ENCODE peak calls at places on chromosomes 4 and X, in seven cellular contexts. B is brain microvascular endothelial cell, N is IMR-90, I is A673, Y is cardiac fibroblast, Q is mammary epithelial cell, G is keratinocyte. J is an unnamed sample.

GRCh38 chr4:153509724-153510123 is 43.6 kb downstream of the TMEM131L start:
- DNase-seq in B (no peak), N (no peak), I (no peak), Y (no peak), Q (no peak), G (no peak), J (no peak)

GRCh38 chr4:165177725-165178666 is 29.4 kb upstream of the KLHL2 start:
- DNase-seq in B (no peak), N (no peak), I (no peak), Y (no peak), Q (peak; percentile 19), G (no peak), J (no peak)

GRCh38 chr4:172553216-172553615 is 615.4 kb upstream of the GALNT7 start:
- DNase-seq in B (no peak), N (no peak), I (peak; percentile 54), Y (peak; percentile 1), Q (no peak), G (no peak), J (no peak)

GRCh38 chr4:7397206-7398103 is 37.3 kb downstream of the PSAPL1 start:
- DNase-seq in B (no peak), N (peak; percentile 4), I (no peak), Y (no peak), Q (peak; percentile 92), G (peak; percentile 36), J (no peak)

GRCh38 chr4:60344908-60345307 is 855.2 kb upstream of the ADGRL3 start:
- DNase-seq in B (peak; percentile 34), N (peak; percentile 8), I (no peak), Y (peak; percentile 49), Q (no peak), G (no peak), J (no peak)

GRCh38 chr4:136690363-136690762 is 841.9 kb downstream of the PCDH18 start:
- DNase-seq in B (no peak), N (peak; percentile 32), I (no peak), Y (no peak), Q (no peak), G (no peak), J (no peak)

GRCh38 chr4:181592221-181592745 is 650.9 kb upstream of the TENM3 start:
- DNase-seq in B (no peak), N (peak; percentile 46), I (no peak), Y (peak; percentile 13), Q (no peak), G (no peak), J (no peak)

GRCh38 chrX:29634516-29634915 is 580.8 kb upstream of the MAGEB2 start:
- DNase-seq in B (no peak), N (peak; percentile 54), I (no peak), Y (no peak), Q (peak; percentile 26), G (no peak), J (no peak)

GRCh38 chr4:40038972-40039371 is 17.7 kb upstream of the N4BP2 start:
- DNase-seq in B (no peak), N (peak; percentile 50), I (no peak), Y (peak; percentile 60), Q (peak; percentile 81), G (peak; percentile 83), J (no peak)

GRCh38 chr4:150493846-150494245 is 88.1 kb upstream of the MAB21L2 start:
- DNase-seq in B (no peak), N (no peak), I (no peak), Y (peak; percentile 58), Q (peak; percentile 22), G (no peak), J (no peak)

GRCh38 chr4:61294001-61294400 is 93.9 kb downstream of the ADGRL3 start:
- DNase-seq in B (no peak), N (no peak), I (no peak), Y (no peak), Q (no peak), G (no peak), J (no peak)

GRCh38 chr4:121479801-121480200 is 99.0 kb upstream of the QRFPR start:
- DNase-seq in B (no peak), N (no peak), I (no peak), Y (no peak), Q (peak; percentile 90), G (peak; percentile 19), J (no peak)

GRCh38 chrX:151031365-151031975 is 48.3 kb downstream of the HMGB3 start:
- DNase-seq in B (no peak), N (no peak), I (no peak), Y (no peak), Q (no peak), G (no peak), J (no peak)

GRCh38 chr4:39339968-39340367 is 26.2 kb downstream of the RFC1 start:
- DNase-seq in B (no peak), N (no peak), I (no peak), Y (no peak), Q (no peak), G (no peak), J (no peak)

GRCh38 chr4:18103876-18104275 is 82.3 kb upstream of the LCORL start:
- DNase-seq in B (no peak), N (no peak), I (no peak), Y (no peak), Q (no peak), G (no peak), J (no peak)

GRCh38 chrX:46325312-46325877 is 219.8 kb downstream of the ZNF674 start:
- DNase-seq in B (peak; percentile 72), N (peak; percentile 52), I (peak; percentile 79), Y (peak; percentile 69), Q (peak; percentile 92), G (peak; percentile 89), J (peak; percentile 88)

GRCh38 chrX:17860811-17861495 is at the start of gene RAI2:
- DNase-seq in B (no peak), N (no peak), I (peak; percentile 7), Y (no peak), Q (no peak), G (no peak), J (no peak)

GRCh38 chr4:98573791-98574190 is 84.6 kb downstream of the TSPAN5 start:
- DNase-seq in B (no peak), N (no peak), I (no peak), Y (no peak), Q (peak; percentile 53), G (no peak), J (peak; percentile 39)

GRCh38 chrX:72526534-72527508 is 45.8 kb downstream of the HDAC8 start:
- DNase-seq in B (peak; percentile 12), N (peak; percentile 21), I (no peak), Y (peak; percentile 6), Q (no peak), G (no peak), J (no peak)

GRCh38 chrX:41445171-41445570 is 2.0 kb upstream of the NYX start:
- DNase-seq in B (no peak), N (no peak), I (no peak), Y (no peak), Q (no peak), G (no peak), J (no peak)

GRCh38 chr4:15963001-15963451 is at the start of gene FGFBP2:
- DNase-seq in B (peak; percentile 63), N (peak; percentile 44), I (peak; percentile 75), Y (peak; percentile 52), Q (peak; percentile 47), G (no peak), J (no peak)

GRCh38 chr4:93199492-93199891 is 629.1 kb upstream of the ATOH1 start:
- DNase-seq in B (peak; percentile 6), N (peak; percentile 29), I (peak; percentile 67), Y (peak; percentile 24), Q (peak; percentile 28), G (no peak), J (peak; percentile 4)

GRCh38 chrX:13968198-13968597 is 61.5 kb downstream of the GEMIN8 start:
- DNase-seq in B (no peak), N (no peak), I (no peak), Y (no peak), Q (no peak), G (no peak), J (no peak)

GRCh38 chr4:125961626-125962025 is 646.9 kb downstream of the FAT4 start:
- DNase-seq in B (no peak), N (no peak), I (no peak), Y (no peak), Q (no peak), G (no peak), J (no peak)

GRCh38 chr4:76305971-76306881 is at the start of gene STBD1:
- DNase-seq in B (peak; percentile 29), N (peak; percentile 49), I (peak; percentile 20), Y (peak; percentile 67), Q (peak; percentile 81), G (no peak), J (no peak)

GRCh38 chr4:77145806-77146425 is 11.1 kb upstream of the CCNG2 start:
- DNase-seq in B (no peak), N (no peak), I (no peak), Y (peak; percentile 34), Q (peak; percentile 17), G (no peak), J (no peak)

DNA sequence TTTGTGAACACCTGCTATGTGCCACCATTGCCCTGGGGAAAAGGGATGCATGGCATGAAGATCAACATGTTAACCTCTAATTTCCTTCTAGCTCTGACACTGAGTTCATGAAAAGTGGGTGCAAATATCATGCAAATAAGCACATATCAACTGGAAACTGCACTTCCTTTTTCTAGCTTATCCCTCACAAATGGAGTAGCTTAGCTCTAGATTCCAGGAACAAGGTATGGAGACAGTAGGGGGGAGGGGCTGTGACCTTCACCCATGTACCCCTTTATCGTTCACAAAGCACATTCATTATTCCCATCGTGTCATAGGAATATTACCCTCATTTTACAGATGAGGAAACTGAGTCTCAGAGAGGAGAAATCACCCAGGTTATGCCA is 37.4 kb downstream of the STARD8 start:
- DNase-seq in B (no peak), N (no peak), I (no peak), Y (no peak), Q (no peak), G (no peak), J (no peak)
- H3K4me3 ChIP-seq in B (no peak overlapping the region), N (no peak overlapping the region), I (no peak overlapping the region), Y (no peak overlapping the region), Q (no peak overlapping the region), G (no peak overlapping the region), J (no peak overlapping the region)

DNA sequence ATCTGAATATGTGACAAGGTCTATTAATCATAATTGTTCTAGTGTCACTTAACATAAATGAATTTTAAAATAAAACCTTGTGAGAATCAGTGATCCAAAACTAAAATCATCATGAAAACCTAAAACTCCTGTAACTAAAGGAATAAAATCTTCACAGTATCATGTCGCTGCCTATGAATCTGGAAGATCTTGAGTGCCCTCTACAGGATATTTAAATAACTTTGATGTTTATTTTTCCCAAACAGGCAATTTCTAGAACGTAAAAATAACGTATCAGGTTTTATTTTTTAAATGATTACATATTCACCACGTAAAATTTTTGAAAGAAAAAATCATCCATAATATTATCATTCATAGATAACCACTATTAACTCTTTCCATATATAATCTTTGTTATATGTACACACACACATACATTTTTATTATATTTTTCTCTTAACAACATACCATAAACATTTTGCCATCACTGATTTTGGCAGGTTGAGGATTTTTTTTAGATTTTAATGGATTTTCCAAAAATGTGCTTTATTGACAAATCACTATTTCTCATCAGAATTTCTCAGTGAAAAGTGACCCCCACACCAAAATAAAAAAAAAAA is 79.6 kb downstream of the COMMD8 start:
- DNase-seq in B (no peak), N (peak; percentile 64), I (peak; percentile 64), Y (peak; percentile 66), Q (peak; percentile 11), G (no peak), J (peak; percentile 5)
- TF ChIP-seq CTCF in B (peak; percentile 33), N (peak; percentile 79), I (peak; percentile 67), Y (peak; percentile 28), Q (peak; percentile 32), G (peak; percentile 38), J (peak; percentile 40)

GRCh38 chrX:103378990-103379389 is 2.7 kb downstream of the BEX3 start:
- DNase-seq in B (no peak), N (peak; percentile 26), I (no peak), Y (no peak), Q (no peak), G (no peak), J (no peak)
- H3K4me3 ChIP-seq in B (no peak overlapping the region), N (no peak overlapping the region), I (no peak overlapping the region), Y (no peak overlapping the region), Q (no peak overlapping the region), G (no peak overlapping the region), J (no peak overlapping the region)

GRCh38 chrX:2652106-2652505 is 39.0 kb upstream of the CD99 start:
- DNase-seq in B (no peak), N (no peak), I (no peak), Y (no peak), Q (no peak), G (no peak), J (no peak)
- TF ChIP-seq CTCF in B (peak; percentile 53), N (peak; percentile 23), I (peak; percentile 38), Y (peak; percentile 32), Q (no peak), G (no peak), J (no peak)

J was measured in kidney epithelial cell.